ENCODE peak calls at places on chromosomes 7 and 10, in five cellular contexts. W is esophagus muscularis mucosa, Y is ovary, Z is colonic mucosa, G is uterus. R is an unnamed sample. For H3K4me1 and H3K9me3, the result is how much of the 10 kb centered on the place peaks cover.

GRCh38 chr7:106069471-106070200 is 42.5 kb downstream of the SYPL1 start:
- DNase-seq in G (no peak), Z (no peak), W (peak), Y (no peak), R (no peak)

GRCh38 chr7:156038345-156038744 is 226.1 kb upstream of the SHH start:
- DNase-seq in G (no peak), Y (no peak), W (no peak), Z (no peak), R (no peak)

GRCh38 chr7:22578048-22578770 is 78.2 kb upstream of the STEAP1B start:
- DNase-seq in Z (no peak), G (no peak), Y (no peak), W (no peak), R (no peak)

GRCh38 chr7:20509892-20510645 is 105.4 kb upstream of the ABCB5 start:
- DNase-seq in Y (no peak), W (no peak), G (no peak), Z (no peak), R (no peak)

GRCh38 chr7:19988860-19989259 is 215.4 kb upstream of the TMEM196 start:
- DNase-seq in G (no peak), Z (no peak), W (no peak), Y (no peak), R (no peak)

GRCh38 chr10:106565546-106565945 is 599.0 kb downstream of the SORCS1 start:
- DNase-seq in Z (no peak), Y (no peak), G (no peak), W (no peak), R (no peak)

GRCh38 chr10:120495226-120495625 is 38.2 kb downstream of the PLPP4 start:
- DNase-seq in W (no peak), G (no peak), Z (no peak), Y (no peak), R (no peak)

GRCh38 chr10:48470115-48470892 is 134.6 kb downstream of the ARHGAP22 start:
- DNase-seq in W (no peak), G (no peak), Z (peak), Y (peak), R (no peak)

GRCh38 chr10:97096327-97097153 is 89.2 kb downstream of the SLIT1 start:
- DNase-seq in Y (peak), G (peak), W (no peak), Z (no peak), R (no peak)

GRCh38 chr7:55127135-55127551 is 108.3 kb downstream of the EGFR start:
- DNase-seq in G (no peak), Y (no peak), W (peak), Z (no peak), R (no peak)

GRCh38 chr10:63752318-63752717 is 231.1 kb downstream of the REEP3 start:
- DNase-seq in Z (no peak), W (no peak), Y (no peak), G (no peak), R (no peak)

GRCh38 chr7:45088821-45089313 is at the start of gene NACAD:
- DNase-seq in Y (peak), G (peak), Z (no peak), W (no peak), R (peak)

GRCh38 chr10:624605-625334 is 64.7 kb downstream of the DIP2C start:
- DNase-seq in W (no peak), Z (peak), G (peak), Y (peak), R (peak)

GRCh38 chr7:156069897-156070296 is 257.6 kb upstream of the SHH start:
- DNase-seq in Y (no peak), G (no peak), Z (no peak), W (no peak), R (no peak)

GRCh38 chr10:33832124-33832787 is 497.8 kb upstream of the NRP1 start:
- DNase-seq in Z (no peak), Y (no peak), G (no peak), W (no peak), R (no peak)

GRCh38 chr10:91163269-91163708 is 57.2 kb upstream of the PCGF5 start:
- DNase-seq in Y (peak), W (no peak), Z (peak), G (peak), R (peak)

GRCh38 chr10:3323865-3324498 is 151.4 kb upstream of the PITRM1 start:
- DNase-seq in G (peak), Y (no peak), W (no peak), Z (no peak), R (no peak)

GRCh38 chr10:88994034-88994433 is 3.4 kb downstream of the FAS start:
- DNase-seq in W (no peak), Y (no peak), G (no peak), Z (peak), R (no peak)
- H3K4me1 ChIP-seq in W (half or more), Y (under half), G (under half), Z (under half), R (under half)

DNA sequence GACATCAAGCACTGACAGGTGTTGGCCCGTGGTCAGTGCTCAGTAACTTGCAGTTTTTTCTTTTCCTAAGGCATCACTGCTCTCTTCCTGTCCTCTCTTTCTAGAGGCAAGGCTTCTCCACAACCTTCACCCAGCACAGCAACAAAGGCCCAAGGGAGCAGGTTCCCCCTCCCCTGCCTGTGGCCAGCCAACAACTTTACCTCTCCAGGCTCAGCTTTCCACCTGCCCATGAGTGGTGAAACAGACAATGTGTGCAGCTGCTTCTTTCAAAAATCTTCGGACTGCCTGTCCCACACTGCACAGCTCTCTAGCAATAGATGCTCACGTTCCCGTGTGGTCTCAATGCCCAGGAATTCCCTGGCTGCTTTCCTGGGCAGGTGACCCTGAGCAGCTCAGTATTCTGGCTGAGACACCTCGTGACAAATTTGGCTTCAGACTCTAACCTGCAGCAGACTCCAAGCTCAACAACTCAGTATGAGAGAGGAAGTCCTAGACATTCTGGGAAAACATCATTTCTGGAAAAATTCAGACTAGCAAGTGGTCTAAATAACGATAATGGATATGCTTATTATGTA is 28.9 kb upstream of the TMEM72 start:
- DNase-seq in Z (no peak), W (no peak), Y (no peak), G (no peak), R (no peak)
- H3K27ac ChIP-seq in Z (no peak), W (no peak), Y (no peak), G (no peak), R (no peak)

GRCh38 chr10:17655009-17655408 is 11.1 kb downstream of the STAM start:
- DNase-seq in W (no peak), Y (no peak), Z (no peak), G (no peak), R (no peak)

GRCh38 chr10:17660921-17661320 is 17.0 kb downstream of the STAM start:
- DNase-seq in W (no peak), G (no peak), Y (no peak), Z (no peak), R (no peak)

GRCh38 chr10:17655567-17656146 is 11.7 kb downstream of the STAM start:
- DNase-seq in Y (no peak), W (no peak), Z (no peak), G (no peak), R (no peak)

GRCh38 chr10:17659328-17659727 is 15.4 kb downstream of the STAM start:
- DNase-seq in Z (no peak), W (no peak), G (no peak), Y (no peak), R (no peak)

GRCh38 chr10:17657116-17657500 is 13.2 kb downstream of the STAM start:
- DNase-seq in Y (no peak), G (no peak), Z (no peak), W (no peak), R (no peak)
- H3K9me3 ChIP-seq in Y (under half), G (under half), Z (under half), W (under half), R (under half)

DNA sequence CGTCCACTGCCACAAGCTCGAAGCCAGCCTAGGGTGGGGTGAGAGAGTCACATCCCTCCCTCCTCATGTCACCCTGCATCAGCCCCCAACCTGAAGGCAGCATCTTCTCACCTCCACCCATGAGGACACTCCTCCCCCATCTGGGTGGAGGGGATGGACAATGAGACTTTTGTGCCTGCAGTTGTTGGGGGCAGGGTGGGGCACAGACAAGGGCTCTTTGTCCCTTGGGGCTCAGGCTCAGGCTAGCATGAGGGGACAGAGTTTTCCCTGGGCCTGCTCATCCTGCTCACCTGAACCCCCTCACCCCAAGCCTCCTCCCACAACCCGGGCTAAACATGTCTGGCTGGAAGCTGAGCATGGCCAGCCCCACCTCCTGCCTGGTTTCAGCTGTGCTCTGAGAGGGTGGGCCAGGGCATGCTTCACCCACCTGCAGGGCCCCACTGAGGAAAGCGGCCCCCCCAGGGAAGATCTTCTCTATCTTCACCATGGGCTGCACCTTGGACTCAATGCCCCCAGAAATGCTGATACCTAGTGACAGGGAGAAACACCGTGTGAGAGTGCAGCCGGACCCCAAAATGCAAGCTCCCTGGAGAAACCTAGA is 9.3 kb downstream of the LZTS2 start:
- DNase-seq in Z (no peak), Y (no peak), G (no peak), W (no peak), R (peak)
- H3K4me1 ChIP-seq in Z (under half), Y (under half), G (under half), W (half or more), R (under half)

GRCh38 chr10:59019603-59020002 is 156.8 kb upstream of the PHYHIPL start:
- DNase-seq in Y (no peak), Z (no peak), G (no peak), W (no peak), R (no peak)

GRCh38 chr10:59016043-59016442 is 160.4 kb upstream of the PHYHIPL start:
- DNase-seq in G (no peak), Y (no peak), W (no peak), Z (no peak), R (no peak)

GRCh38 chr10:59018977-59019376 is 157.5 kb upstream of the PHYHIPL start:
- DNase-seq in W (no peak), G (no peak), Y (no peak), Z (no peak), R (no peak)
- H3K27ac ChIP-seq in W (no peak), G (peak), Y (peak), Z (no peak), R (no peak)

GRCh38 chr10:37680243-37680683 is 177.1 kb downstream of the ZNF248 start:
- DNase-seq in Z (no peak), G (no peak), W (no peak), Y (no peak), R (no peak)

GRCh38 chr10:37681617-37681999 is 175.8 kb downstream of the ZNF248 start:
- DNase-seq in Y (no peak), G (no peak), Z (no peak), W (peak), R (no peak)

GRCh38 chr10:37680716-37681616 is 176.4 kb downstream of the ZNF248 start:
- DNase-seq in G (no peak), Z (no peak), W (no peak), Y (no peak), R (no peak)

GRCh38 chr10:37684765-37685164 is 172.6 kb downstream of the ZNF248 start:
- DNase-seq in W (peak), G (no peak), Z (no peak), Y (no peak), R (no peak)

GRCh38 chr10:37682617-37683016 is 174.8 kb downstream of the ZNF248 start:
- DNase-seq in Z (no peak), G (no peak), Y (no peak), W (no peak), R (no peak)
- H3K9me3 ChIP-seq in Z (under half), G (under half), Y (under half), W (under half), R (under half)